ENCODE peak calls at places on chromosomes 13 and 19, in eight cellular contexts. F, R, Y, I, H, C, W and O are unnamed samples.
A peak's percentile ranks its signal among the peaks of the same experiment; 100 is the strongest.

GRCh38 chr13:98835156-98835555 is 82.7 kb upstream of the SLC15A1 start:
- DNase-seq in C (no peak), F (no peak), Y (no peak), W (no peak), H (no peak), R (no peak), I (no peak), O (no peak)

GRCh38 chr19:34360354-34360909 is 4.6 kb upstream of the GPI start:
- DNase-seq in W (no peak), Y (no peak), I (no peak), R (no peak), C (no peak), H (no peak), F (no peak), O (no peak)

GRCh38 chr19:48921721-48922500 is 11.6 kb upstream of the DHDH start:
- DNase-seq in W (no peak), H (no peak), C (no peak), R (no peak), F (no peak), Y (no peak), I (no peak), O (no peak)

GRCh38 chr19:35774274-35775045 is 904 bp upstream of the ARHGAP33 start:
- DNase-seq in H (no peak), I (no peak), Y (no peak), R (no peak), W (peak; percentile 61), F (no peak), C (no peak), O (no peak)

GRCh38 chr13:109938255-109938936 is 152.0 kb upstream of the IRS2 start:
- DNase-seq in H (no peak), R (peak; percentile 85), F (peak; percentile 92), I (no peak), W (no peak), Y (no peak), C (no peak), O (no peak)

GRCh38 chr19:3670258-3670795 is 29.9 kb downstream of the PIP5K1C start:
- DNase-seq in F (peak; percentile 97), I (peak; percentile 92), C (no peak), Y (no peak), R (peak; percentile 92), H (no peak), W (peak; percentile 45), O (peak; percentile 49)

GRCh38 chr13:45512148-45512498 is 47.4 kb downstream of the COG3 start:
- DNase-seq in Y (no peak), W (no peak), H (no peak), F (peak; percentile 69), I (no peak), C (no peak), R (no peak), O (no peak)

GRCh38 chr13:46542833-46543232 is 10.1 kb upstream of the LRCH1 start:
- DNase-seq in Y (no peak), F (no peak), H (no peak), W (no peak), C (no peak), I (no peak), R (no peak), O (no peak)

GRCh38 chr13:76863022-76863421 is 23.2 kb downstream of the KCTD12 start:
- DNase-seq in C (no peak), I (no peak), H (no peak), F (no peak), W (no peak), R (no peak), Y (no peak), O (no peak)

GRCh38 chr19:17304386-17305047 is 1.2 kb upstream of the MRPL34 start:
- DNase-seq in R (no peak), Y (no peak), I (no peak), H (no peak), C (no peak), F (no peak), W (no peak), O (no peak)

GRCh38 chr19:42606660-42607351 is 12.1 kb upstream of the CEACAM8 start:
- DNase-seq in Y (peak; percentile 37), H (no peak), R (peak; percentile 54), F (peak; percentile 49), I (no peak), C (peak; percentile 48), W (peak; percentile 75), O (peak; percentile 61)

GRCh38 chr13:99436013-99436412 is 65.3 kb upstream of the TM9SF2 start:
- DNase-seq in R (no peak), F (no peak), Y (no peak), W (no peak), C (no peak), H (no peak), I (no peak), O (no peak)

GRCh38 chr13:113138792-113139551 is 16.4 kb downstream of the F10 start:
- DNase-seq in F (no peak), W (no peak), R (peak; percentile 29), Y (no peak), I (peak; percentile 10), C (no peak), H (no peak), O (no peak)

GRCh38 chr13:75357576-75358295 is 124.2 kb downstream of the TBC1D4 start:
- DNase-seq in W (peak; percentile 77), C (no peak), F (peak; percentile 76), H (peak; percentile 18), I (no peak), R (peak; percentile 92), Y (no peak), O (no peak)

GRCh38 chr19:49553451-49554271 is 25.9 kb downstream of the RCN3 start:
- DNase-seq in I (no peak), F (peak; percentile 90), Y (no peak), C (no peak), H (peak; percentile 34), W (no peak), R (peak; percentile 70), O (peak; percentile 77)

GRCh38 chr13:48853381-48854102 is 122.2 kb upstream of the FNDC3A start:
- DNase-seq in W (no peak), C (no peak), H (no peak), R (peak; percentile 70), Y (no peak), F (peak; percentile 86), I (no peak), O (no peak)

GRCh38 chr13:82370306-82370705 is 1512.0 kb downstream of the SLITRK1 start:
- DNase-seq in F (no peak), R (peak; percentile 36), Y (no peak), H (no peak), C (no peak), W (no peak), I (no peak), O (no peak)

GRCh38 chr13:48580185-48580803 is 47.4 kb upstream of the RCBTB2 start:
- DNase-seq in R (peak; percentile 78), H (peak; percentile 56), W (peak; percentile 74), I (peak; percentile 84), F (peak; percentile 79), Y (no peak), C (no peak), O (peak; percentile 90)

GRCh38 chr19:40807147-40808020 is 8.4 kb downstream of the EGLN2 start:
- DNase-seq in F (no peak), Y (no peak), I (no peak), R (peak; percentile 35), W (peak; percentile 51), C (no peak), H (no peak), O (peak; percentile 41)

GRCh38 chr19:48350856-48351255 is 12.9 kb downstream of the TMEM143 start:
- DNase-seq in Y (no peak), H (no peak), W (no peak), C (no peak), R (no peak), I (no peak), F (no peak), O (no peak)

GRCh38 chr19:44718441-44719261 is 19.7 kb downstream of the CEACAM16 start:
- DNase-seq in R (no peak), W (peak; percentile 55), I (peak; percentile 66), F (peak; percentile 59), H (no peak), Y (no peak), C (peak; percentile 9), O (peak; percentile 90)

GRCh38 chr13:45162821-45163220 is 38.0 kb downstream of the KCTD4 start:
- DNase-seq in R (peak; percentile 85), Y (no peak), F (peak; percentile 92), I (no peak), H (no peak), W (no peak), C (no peak), O (no peak)

GRCh38 chr19:2038284-2039081 is 12.6 kb downstream of the MKNK2 start:
- DNase-seq in C (no peak), H (no peak), I (no peak), F (no peak), Y (no peak), W (no peak), R (no peak), O (no peak)

GRCh38 chr13:19888799-19889198 is 25.4 kb upstream of the ZMYM5 start:
- DNase-seq in I (no peak), F (peak; percentile 48), C (no peak), Y (no peak), R (peak; percentile 55), W (no peak), H (no peak), O (no peak)

GRCh38 chr19:38458991-38459390 is 25.5 kb downstream of the RYR1 start:
- DNase-seq in I (no peak), W (no peak), H (no peak), Y (no peak), F (no peak), R (no peak), C (no peak), O (no peak)

GRCh38 chr19:2043269-2043641 is 7.8 kb downstream of the MKNK2 start:
- DNase-seq in W (peak; percentile 5), C (peak; percentile 22), I (no peak), H (no peak), F (no peak), Y (no peak), R (no peak), O (no peak)

GRCh38 chr13:46478641-46479040 is 74.3 kb upstream of the LRCH1 start:
- DNase-seq in I (no peak), H (no peak), Y (no peak), C (no peak), R (no peak), W (no peak), F (peak; percentile 26), O (no peak)

GRCh38 chr13:53782400-53783030 is 753.9 kb downstream of the OLFM4 start:
- DNase-seq in F (peak; percentile 65), Y (no peak), R (peak; percentile 57), W (peak; percentile 78), C (peak; percentile 28), H (no peak), I (no peak), O (peak; percentile 17)